ENCODE peak calls at places on chromosomes 11 and 22, in four cellular contexts. U is keratinocyte, C is fibroblast of lung, L is osteoblast. V is an unnamed sample.

GRCh38 chr11:120537996-120538395 is 26.4 kb downstream of the GRIK4 start:
- DNase-seq in U (no peak), C (no peak), L (no peak), V (no peak)

GRCh38 chr11:62573006-62573591 is 592 bp downstream of the EEF1G start:
- DNase-seq in U (no peak), C (no peak), L (peak; percentile 71), V (no peak)

GRCh38 chr11:78476066-78476465 is 58.4 kb upstream of the GAB2 start:
- DNase-seq in U (no peak), C (no peak), L (no peak), V (no peak)

GRCh38 chr22:37552560-37553163 is 7.6 kb upstream of the CDC42EP1 start:
- DNase-seq in U (no peak), C (peak; percentile 58), L (peak; percentile 88), V (no peak)

GRCh38 chr11:66313321-66314185 is 3.3 kb downstream of the CD248 start:
- DNase-seq in U (no peak), C (peak; percentile 13), L (peak; percentile 83), V (no peak)

GRCh38 chr11:61327669-61328071 is 5.2 kb downstream of the DDB1 start:
- DNase-seq in U (no peak), C (peak; percentile 75), L (peak; percentile 71), V (no peak)

GRCh38 chr11:10225553-10225952 is 68.5 kb downstream of the SBF2 start:
- DNase-seq in U (no peak), C (no peak), L (peak; percentile 70), V (no peak)

GRCh38 chr11:108866781-108867180 is 201.9 kb downstream of the DDX10 start:
- DNase-seq in U (no peak), C (no peak), L (no peak), V (no peak)

DNA sequence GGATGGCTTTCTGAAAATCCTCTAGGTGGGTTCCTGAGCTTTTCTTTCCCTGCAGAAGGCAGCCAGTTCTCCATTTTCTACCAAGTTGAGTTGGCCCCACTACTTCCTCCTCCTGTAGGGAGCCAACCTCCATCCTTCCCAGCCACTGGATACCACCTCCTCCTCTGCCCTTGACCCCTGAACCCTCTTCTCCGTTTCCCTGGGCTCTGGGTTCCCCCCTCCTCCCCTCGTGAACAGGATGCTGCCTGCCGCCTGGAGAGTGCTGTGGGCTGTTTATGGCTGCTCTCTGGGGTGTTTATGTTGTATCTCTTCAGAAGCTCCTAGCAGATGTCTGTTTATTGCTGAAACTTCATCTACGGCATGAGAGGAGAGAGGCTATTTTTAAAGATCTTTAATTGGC is 8.6 kb downstream of the MICAL2 start:
- DNase-seq in U (no peak), C (no peak), L (no peak), V (no peak)
- TF ChIP-seq CTCF in U (no peak), C (no peak), L (peak; percentile 13), V (no peak)

GRCh38 chr22:49347376-49347775 is 480.3 kb downstream of the BRD1 start:
- DNase-seq in U (no peak), C (no peak), L (no peak), V (no peak)

GRCh38 chr22:49350441-49351121 is 477.1 kb downstream of the BRD1 start:
- DNase-seq in U (no peak), C (no peak), L (peak; percentile 60), V (peak; percentile 47)

GRCh38 chr22:49349181-49349835 is 478.4 kb downstream of the BRD1 start:
- DNase-seq in U (no peak), C (no peak), L (peak; percentile 37), V (no peak)

GRCh38 chr22:49349841-49350381 is 477.8 kb downstream of the BRD1 start:
- DNase-seq in U (no peak), C (no peak), L (no peak), V (no peak)

DNA sequence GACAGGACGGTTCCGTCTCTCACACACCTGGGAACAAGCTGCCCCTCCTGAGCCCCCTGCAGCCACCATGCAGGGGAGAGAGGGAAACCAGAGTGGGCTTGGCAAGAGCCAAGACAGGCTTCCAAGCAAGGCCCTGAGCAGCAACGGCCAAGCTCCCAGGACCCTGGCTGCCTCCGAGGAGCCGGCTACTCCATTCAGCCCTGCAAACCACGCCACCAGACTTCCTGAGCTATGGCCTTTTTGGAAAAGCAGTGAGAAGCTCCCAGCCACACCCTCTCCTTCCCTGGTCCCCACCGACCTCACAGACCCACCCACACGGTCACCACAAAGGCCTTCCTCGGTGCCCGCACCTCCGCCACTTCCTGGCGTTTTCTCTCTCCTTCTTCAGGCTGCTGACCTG is 479.0 kb downstream of the BRD1 start:
- DNase-seq in U (no peak), C (no peak), L (peak; percentile 14), V (no peak)
- H3K9me3 ChIP-seq in U (peaks cover 21% of the 10 kb centered on the region), C (no peaks in the 10 kb centered on the region), L (peaks cover 2% of the 10 kb centered on the region), V (no peaks in the 10 kb centered on the region)

GRCh38 chr22:49954991-49955580 is 5.5 kb upstream of the PIM3 start:
- DNase-seq in U (no peak), C (no peak), L (no peak), V (no peak)

GRCh38 chr22:49956914-49957825 is 3.4 kb upstream of the PIM3 start:
- DNase-seq in U (no peak), C (no peak), L (no peak), V (no peak)

GRCh38 chr22:49956418-49956770 is 4.2 kb upstream of the PIM3 start:
- DNase-seq in U (no peak), C (no peak), L (no peak), V (no peak)

GRCh38 chr22:49954354-49954753 is 6.2 kb upstream of the PIM3 start:
- DNase-seq in U (no peak), C (no peak), L (no peak), V (no peak)

GRCh38 chr22:49955581-49956417 is 4.8 kb upstream of the PIM3 start:
- DNase-seq in U (no peak), C (no peak), L (no peak), V (no peak)
- H3K4me3 ChIP-seq in U (no peak overlapping the region), C (no peak overlapping the region), L (no peak overlapping the region), V (no peak overlapping the region)

GRCh38 chr11:46247090-46247489 is 30.4 kb upstream of the CREB3L1 start:
- DNase-seq in U (no peak), C (peak; percentile 67), L (peak; percentile 91), V (no peak)

GRCh38 chr11:46246514-46246913 is 30.9 kb upstream of the CREB3L1 start:
- DNase-seq in U (no peak), C (peak; percentile 61), L (peak; percentile 82), V (no peak)

GRCh38 chr11:46248270-46249102 is 29.0 kb upstream of the CREB3L1 start:
- DNase-seq in U (peak; percentile 66), C (peak; percentile 98), L (peak; percentile 97), V (no peak)

GRCh38 chr11:46249103-46249942 is 28.1 kb upstream of the CREB3L1 start:
- DNase-seq in U (no peak), C (peak; percentile 76), L (no peak), V (no peak)

DNA sequence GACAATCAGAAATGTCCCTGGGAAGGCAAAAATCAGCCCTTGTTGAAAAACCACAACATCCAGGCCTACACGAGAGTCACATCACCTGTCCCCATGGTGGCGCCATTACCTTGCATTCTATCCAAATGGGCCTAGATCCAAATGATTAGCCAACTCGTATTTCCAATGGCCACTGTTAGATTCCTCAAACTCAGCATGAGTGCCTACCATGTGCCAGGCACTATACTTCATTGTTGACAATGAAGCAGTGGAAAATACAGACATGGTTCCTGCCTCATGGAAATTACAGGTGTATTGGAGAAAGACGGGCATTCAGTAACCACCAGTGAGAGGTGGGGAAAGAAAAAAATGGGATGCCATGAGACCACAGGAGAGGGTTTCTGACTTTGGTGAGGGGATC is 29.8 kb upstream of the CREB3L1 start:
- DNase-seq in U (no peak), C (peak; percentile 48), L (no peak), V (no peak)
- TF ChIP-seq CTCF in U (peak; percentile 89), C (no peak), L (peak; percentile 20), V (no peak)

GRCh38 chr22:30978304-30978962 is 9.4 kb downstream of the TUG1 start:
- DNase-seq in U (no peak), C (peak; percentile 51), L (no peak), V (no peak)
- H3K9me3 ChIP-seq in U (peaks cover 6% of the 10 kb centered on the region), C (no peaks in the 10 kb centered on the region), L (no peaks in the 10 kb centered on the region), V (peaks cover 82% of the 10 kb centered on the region)

GRCh38 chr11:326592-326841 is 5.9 kb upstream of the IFITM3 start:
- DNase-seq in U (no peak), C (no peak), L (no peak), V (no peak)
- H3K4me3 ChIP-seq in U (no peak overlapping the region), C (no peak overlapping the region), L (no peak overlapping the region), V (no peak overlapping the region)

GRCh38 chr22:43922123-43922522 is 1.5 kb upstream of the PNPLA3 start:
- DNase-seq in U (no peak), C (no peak), L (peak; percentile 11), V (no peak)
- TF ChIP-seq CTCF in U (peak; percentile 22), C (no peak), L (no peak), V (no peak)

DNA sequence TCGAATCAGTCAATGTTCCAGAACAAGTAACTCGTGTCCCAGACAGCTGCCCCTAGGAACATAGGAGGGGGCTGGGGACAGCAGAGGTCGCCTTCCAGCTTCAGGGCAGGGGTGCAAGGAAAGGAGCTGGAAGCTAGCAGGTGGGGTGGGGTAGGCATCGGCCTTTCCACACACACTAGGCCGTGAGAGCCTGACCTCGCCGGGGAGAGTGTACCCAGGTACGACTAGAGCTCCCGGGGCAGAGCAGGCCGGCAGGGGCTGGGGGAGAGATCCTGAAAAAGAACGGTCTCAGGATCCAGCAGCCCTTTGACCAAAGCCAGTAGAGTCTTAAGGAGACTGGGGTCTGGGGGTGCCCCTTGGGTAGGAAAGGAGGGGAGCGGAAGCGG is 1127.5 kb downstream of the BRD1 start:
- DNase-seq in U (no peak), C (no peak), L (no peak), V (no peak)
- H3K9me3 ChIP-seq in U (peaks cover 46% of the 10 kb centered on the region), C (no peaks in the 10 kb centered on the region), L (no peaks in the 10 kb centered on the region), V (no peaks in the 10 kb centered on the region)